ENCODE peak calls at places on chromosome 9, in five cellular contexts. C is left ventricle myocardium superior; F is neuronal stem cell; Y is stimulated activated CD8-positive, alpha-beta memory T cell treated with anti-CD3 and anti-CD28 coated beads, Interleukin-4, amount 100 ng/mL, for 4 hours; W is GM04504. B is an unnamed sample.
A peak's percentile ranks its signal among the peaks of the same experiment; 100 is the strongest.

GRCh38 chr9:8384126-8384525 is 584.5 kb upstream of the DMAC1 start:
- DNase-seq in Y (no peak), F (no peak), C (no peak), W (no peak), B (no peak)

GRCh38 chr9:113911850-113912249 is 35.7 kb downstream of the ZNF618 start:
- DNase-seq in F (no peak), C (no peak), W (no peak), Y (no peak), B (peak; percentile 2)

GRCh38 chr9:72656021-72656420 is 134.6 kb downstream of the TMC1 start:
- DNase-seq in Y (no peak), F (no peak), C (no peak), W (no peak), B (no peak)

GRCh38 chr9:114016629-114017423 is 61.3 kb downstream of the AMBP start:
- DNase-seq in F (no peak), W (no peak), Y (no peak), C (no peak), B (peak; percentile 2)

GRCh38 chr9:128316421-128316820 is 5.8 kb downstream of the TRUB2 start:
- DNase-seq in Y (no peak), F (no peak), W (no peak), C (no peak), B (no peak)

GRCh38 chr9:136336156-136336860 is 9.0 kb downstream of the GPSM1 start:
- DNase-seq in Y (no peak), F (no peak), C (peak; percentile 61), W (no peak), B (no peak)

GRCh38 chr9:72324974-72325373 is 40.0 kb downstream of the ZFAND5 start:
- DNase-seq in W (no peak), C (no peak), Y (no peak), F (no peak), B (no peak)

GRCh38 chr9:18297532-18297872 is 176.5 kb upstream of the ADAMTSL1 start:
- DNase-seq in Y (no peak), C (no peak), F (no peak), W (no peak), B (no peak)

GRCh38 chr9:110583237-110583636 is 3.7 kb upstream of the SVEP1 start:
- DNase-seq in Y (no peak), W (no peak), F (no peak), C (no peak), B (no peak)

B was measured in prostate gland.